ENCODE peak calls at places on chromosomes 4 and X, in six cellular contexts. Q is K562, U is GM12891, L is SK-N-SH, K is GM12878, Y is H1. T is an unnamed sample.

GRCh38 chrX:120014354-120015129 is 62.9 kb downstream of the RHOXF2B start:
- DNase-seq in L (no peak), U (no peak), K (no peak), Q (no peak), Y (no peak), T (no peak)

GRCh38 chrX:81414630-81415029 is 212.7 kb downstream of the SH3BGRL start:
- DNase-seq in L (no peak), U (no peak), K (no peak), Q (no peak), Y (no peak), T (no peak)

GRCh38 chr4:749771-750666 is 44.4 kb downstream of the PCGF3 start:
- DNase-seq in K (no peak), L (no peak), Y (no peak), Q (no peak), U (no peak), T (no peak)

GRCh38 chrX:112053169-112053568 is 29.4 kb downstream of the TRPC5 start:
- DNase-seq in L (no peak), Y (no peak), K (no peak), U (no peak), Q (no peak), T (no peak)

GRCh38 chr4:152188801-152189200 is 347.1 kb downstream of the FBXW7 start:
- DNase-seq in U (no peak), L (no peak), Y (no peak), Q (no peak), K (no peak), T (no peak)

GRCh38 chrX:63934791-63935190 is 149.8 kb upstream of the ARHGEF9 start:
- DNase-seq in Y (no peak), U (no peak), L (no peak), K (no peak), Q (no peak), T (no peak)

GRCh38 chr4:25103423-25103822 is 56.8 kb downstream of the SEPSECS start:
- DNase-seq in Y (no peak), Q (no peak), K (no peak), U (no peak), L (no peak), T (no peak)

GRCh38 chrX:48702032-48702431 is 5.5 kb downstream of the SUV39H1 start:
- DNase-seq in U (no peak), Q (peak), Y (no peak), K (no peak), L (no peak), T (no peak)

GRCh38 chr4:151857368-151857767 is 96.6 kb upstream of the GATB start:
- DNase-seq in Q (no peak), U (no peak), K (no peak), Y (no peak), L (no peak), T (no peak)

GRCh38 chrX:121579016-121579760 is 531.8 kb downstream of the GLUD2 start:
- DNase-seq in K (peak), L (peak), U (no peak), Q (peak), Y (no peak), T (no peak)

GRCh38 chr4:87512400-87512799 is 16.8 kb downstream of the SPARCL1 start:
- DNase-seq in U (no peak), K (no peak), L (no peak), Y (no peak), Q (no peak), T (no peak)

GRCh38 chrX:134712272-134712671 is 54.0 kb upstream of the PLAC1 start:
- DNase-seq in L (no peak), K (no peak), U (peak), Y (no peak), Q (no peak), T (no peak)

GRCh38 chrX:52271212-52271611 is 86.5 kb downstream of the MAGED4 start:
- DNase-seq in Q (no peak), L (no peak), U (no peak), Y (peak), K (no peak), T (no peak)

GRCh38 chr4:99749445-99750391 is 66.9 kb upstream of the DAPP1 start:
- DNase-seq in K (no peak), U (no peak), L (no peak), Y (no peak), Q (no peak), T (no peak)

GRCh38 chr4:146521543-146522097 is at the start of gene SLC10A7:
- DNase-seq in L (peak), U (peak), Q (peak), Y (peak), K (peak), T (peak)

GRCh38 chr4:146522862-146523205 is 1.1 kb upstream of the SLC10A7 start:
- DNase-seq in Q (no peak), U (peak), L (no peak), K (no peak), Y (no peak), T (no peak)

GRCh38 chr4:146524663-146525062 is 2.9 kb upstream of the SLC10A7 start:
- DNase-seq in U (no peak), L (no peak), Y (no peak), K (no peak), Q (no peak), T (no peak)

GRCh38 chr4:146522098-146522861 is 540 bp upstream of the SLC10A7 start:
- DNase-seq in K (peak), L (peak), Q (peak), Y (peak), U (peak), T (peak)

GRCh38 chr4:146520894-146521542 is 722 bp downstream of the SLC10A7 start:
- DNase-seq in L (peak), K (peak), U (no peak), Y (no peak), Q (peak), T (peak)
- TF ChIP-seq TAF1 in L (no peak), K (no peak), U (no peak), Y (no peak), Q (peak), T (no peak)

DNA sequence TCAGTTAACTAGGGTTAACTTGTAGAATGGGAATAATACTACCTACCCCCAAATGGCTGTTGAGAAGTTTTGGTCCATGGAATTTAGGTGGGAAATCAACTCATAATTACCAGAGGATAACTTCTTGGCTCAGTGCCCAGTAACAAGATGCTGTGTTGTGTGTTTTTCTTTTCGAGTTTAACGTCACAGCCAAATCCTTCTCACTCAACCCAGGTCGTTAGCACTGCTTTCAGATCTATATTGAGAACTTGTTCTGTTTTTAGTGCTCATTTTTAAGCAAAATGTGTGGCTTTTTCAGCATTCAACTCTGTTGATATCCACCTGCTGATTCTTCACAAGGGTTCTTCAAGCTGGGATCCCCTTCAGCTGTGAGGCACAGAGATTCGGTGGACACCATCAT is 106.5 kb downstream of the CLNK start:
- DNase-seq in Q (no peak), Y (no peak), L (no peak), U (no peak), K (peak), T (no peak)
- TF ChIP-seq TAF1 in Q (no peak), Y (no peak), L (no peak), U (no peak), K (no peak), T (no peak)

GRCh38 chr4:147054241-147054902 is 108.7 kb upstream of the TTC29 start:
- DNase-seq in K (no peak), Q (no peak), Y (no peak), U (no peak), L (no peak), T (no peak)

GRCh38 chr4:147052361-147052760 is 106.7 kb upstream of the TTC29 start:
- DNase-seq in L (no peak), K (no peak), Y (no peak), Q (no peak), U (no peak), T (no peak)

GRCh38 chr4:147044241-147044640 is 98.6 kb upstream of the TTC29 start:
- DNase-seq in K (no peak), L (no peak), Y (no peak), Q (no peak), U (no peak), T (no peak)

DNA sequence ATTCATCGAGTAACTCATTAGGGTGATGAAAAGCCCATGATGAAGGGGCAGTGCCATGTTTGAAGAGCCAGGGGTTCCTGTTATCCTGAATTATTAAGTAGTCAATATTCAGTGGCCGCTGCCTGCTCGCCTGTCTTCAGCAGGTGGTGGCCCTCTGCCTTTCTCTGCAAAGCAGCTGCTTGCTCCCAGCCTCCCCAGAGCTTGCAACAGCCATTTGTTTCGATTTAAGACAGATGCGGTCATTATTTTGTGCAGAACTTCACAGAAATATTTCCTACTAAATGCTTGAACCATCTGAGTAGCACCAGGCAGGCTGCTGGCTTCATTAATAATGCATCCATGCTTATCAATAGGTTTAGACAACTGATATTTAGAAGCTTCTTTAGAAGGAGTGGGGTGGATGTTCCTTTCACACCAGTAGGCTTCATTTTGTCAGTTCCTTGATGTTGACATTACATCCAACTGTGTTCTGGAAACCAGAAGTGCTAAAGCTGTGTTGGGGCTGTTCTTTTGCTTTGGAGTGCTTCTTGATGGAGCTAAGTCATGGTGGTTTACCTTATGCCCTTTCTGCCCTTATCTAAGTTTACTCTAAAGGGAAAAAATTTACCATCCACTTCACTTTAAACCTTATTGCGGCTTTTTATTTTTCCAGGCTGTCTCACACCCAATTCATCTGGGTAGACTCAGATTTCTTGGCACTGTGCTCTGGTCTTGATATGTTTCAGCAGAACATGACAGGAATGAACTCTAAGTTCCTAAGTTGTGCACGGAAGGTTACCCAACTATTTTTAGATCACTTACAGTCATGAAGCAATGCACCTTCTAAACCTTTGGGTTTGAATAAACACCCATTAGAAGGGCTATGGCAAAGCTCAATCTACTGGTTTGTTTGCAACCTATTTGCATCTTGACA is 104.5 kb upstream of the TTC29 start:
- DNase-seq in Q (no peak), Y (no peak), U (no peak), K (no peak), L (no peak), T (no peak)
- TF ChIP-seq TAF1 in Q (no peak), Y (no peak), U (no peak), K (no peak), L (no peak), T (no peak)

GRCh38 chr4:73019462-73020047 is 50.0 kb downstream of the COX18 start:
- DNase-seq in Y (no peak), U (peak), K (no peak), Q (peak), L (peak), T (no peak)
- TF ChIP-seq TAF1 in Y (no peak), U (no peak), K (no peak), Q (no peak), L (no peak), T (no peak)

GRCh38 chrX:152632445-152633097 is 5.1 kb upstream of the GABRQ start:
- DNase-seq in Y (no peak), L (peak), U (no peak), K (no peak), Q (peak), T (no peak)
- TF ChIP-seq TAF1 in Y (no peak), L (no peak), U (no peak), K (no peak), Q (no peak), T (no peak)

GRCh38 chr4:28832445-28832844 is 1887.7 kb upstream of the PCDH7 start:
- DNase-seq in Q (no peak), K (no peak), Y (no peak), L (no peak), U (no peak), T (no peak)

GRCh38 chr4:28831867-28832266 is 1888.3 kb upstream of the PCDH7 start:
- DNase-seq in L (no peak), Y (no peak), Q (no peak), U (no peak), K (no peak), T (no peak)

GRCh38 chr4:28834120-28834519 is 1886.0 kb upstream of the PCDH7 start:
- DNase-seq in K (no peak), L (no peak), U (no peak), Y (no peak), Q (no peak), T (no peak)
- TF ChIP-seq TAF1 in K (no peak), L (no peak), U (no peak), Y (no peak), Q (no peak), T (no peak)

GRCh38 chr4:2390780-2391490 is 27.5 kb downstream of the ZFYVE28 start:
- DNase-seq in Y (no peak), L (peak), Q (no peak), K (no peak), U (no peak), T (no peak)
- TF ChIP-seq TAF1 in Y (no peak), L (no peak), Q (no peak), K (no peak), U (no peak), T (no peak)

GRCh38 chrX:108516184-108516583 is 76.5 kb downstream of the COL4A5 start:
- DNase-seq in L (no peak), Q (no peak), K (no peak), Y (no peak), U (no peak), T (no peak)
- TF ChIP-seq TAF1 in L (no peak), Q (no peak), K (no peak), Y (no peak), U (no peak), T (no peak)

GRCh38 chr4:112978691-112979472 is 70.6 kb upstream of the ANK2 start:
- DNase-seq in K (no peak), Y (no peak), Q (no peak), L (no peak), U (no peak), T (no peak)
- TF ChIP-seq TAF1 in K (no peak), Y (peak), Q (no peak), L (no peak), U (no peak), T (no peak)

GRCh38 chr4:118867311-118868067 is 21.2 kb upstream of the SYNPO2 start:
- DNase-seq in L (no peak), Y (no peak), K (no peak), Q (no peak), U (no peak), T (no peak)
- TF ChIP-seq TAF1 in L (no peak), Y (no peak), K (no peak), Q (no peak), U (no peak), T (no peak)